ENCODE peak calls at places on chromosomes 13 and 19, in four cellular contexts. L, R, B and J are unnamed samples.

GRCh38 chr13:33116321-33117010 is 100.2 kb downstream of the KL start:
- DNase-seq in L (no peak), B (no peak), R (no peak), J (peak; percentile 40)

GRCh38 chr13:34104853-34105252 is 286.9 kb downstream of the RFC3 start:
- DNase-seq in B (no peak), L (no peak), R (no peak), J (no peak)

GRCh38 chr19:53994811-53995210 is 3.4 kb downstream of the CACNG6 start:
- DNase-seq in R (no peak), B (no peak), L (no peak), J (no peak)

GRCh38 chr19:38691938-38692457 is 44.5 kb downstream of the ACTN4 start:
- DNase-seq in L (no peak), R (no peak), B (peak; percentile 75), J (no peak)

GRCh38 chr13:30806784-30807183 is 71.4 kb downstream of the ALOX5AP start:
- DNase-seq in R (no peak), B (peak; percentile 13), L (no peak), J (no peak)

GRCh38 chr13:101626925-101627555 is 174.6 kb downstream of the ITGBL1 start:
- DNase-seq in B (no peak), L (no peak), R (peak; percentile 57), J (no peak)

GRCh38 chr13:63731896-63732295 is 2316.2 kb upstream of the PCDH20 start:
- DNase-seq in B (no peak), R (no peak), L (no peak), J (peak; percentile 15)

GRCh38 chr19:34573226-34573864 is 91.8 kb downstream of the WTIP start:
- DNase-seq in R (no peak), B (no peak), L (no peak), J (no peak)

GRCh38 chr13:100954430-100955361 is 280.1 kb upstream of the TMTC4 start:
- DNase-seq in B (no peak), R (no peak), L (no peak), J (no peak)

GRCh38 chr19:38262585-38263268 is 1.6 kb upstream of the SPINT2 start:
- DNase-seq in R (no peak), B (no peak), L (no peak), J (no peak)

GRCh38 chr13:41577437-41577836 is 120.1 kb downstream of the RGCC start:
- DNase-seq in L (no peak), B (no peak), R (no peak), J (no peak)

GRCh38 chr13:21606781-21607180 is 2.8 kb upstream of the MICU2 start:
- DNase-seq in L (no peak), R (no peak), B (no peak), J (no peak)

GRCh38 chr13:47036291-47037008 is 139.6 kb upstream of the HTR2A start:
- DNase-seq in B (no peak), L (no peak), R (peak; percentile 64), J (no peak)

GRCh38 chr19:48833977-48834376 is 2.3 kb downstream of the HSD17B14 start:
- DNase-seq in B (no peak), L (no peak), R (no peak), J (no peak)

GRCh38 chr13:75132800-75133695 is 348.9 kb downstream of the TBC1D4 start:
- DNase-seq in R (no peak), L (no peak), B (no peak), J (no peak)

GRCh38 chr19:18609717-18610051 is 3.0 kb upstream of the TMEM59L start:
- DNase-seq in L (no peak), B (no peak), R (no peak), J (no peak)

GRCh38 chr13:78700121-78700910 is 41.4 kb upstream of the OBI1 start:
- DNase-seq in B (no peak), L (no peak), R (no peak), J (no peak)

GRCh38 chr19:30480097-30480496 is 107.9 kb downstream of the ZNF536 start:
- DNase-seq in L (no peak), R (no peak), B (no peak), J (no peak)

GRCh38 chr13:26988059-26988769 is 183.4 kb downstream of the USP12 start:
- DNase-seq in R (no peak), B (peak; percentile 39), L (no peak), J (peak; percentile 47)

GRCh38 chr13:33637978-33638743 is 179.8 kb upstream of the RFC3 start:
- DNase-seq in B (no peak), L (no peak), R (no peak), J (no peak)

GRCh38 chr13:105048685-105049084 is 1486.8 kb downstream of the EFNB2 start:
- DNase-seq in L (no peak), B (no peak), R (peak; percentile 56), J (no peak)

GRCh38 chr19:18853755-18854427 is 22.1 kb downstream of the UPF1 start:
- DNase-seq in L (no peak), R (no peak), B (no peak), J (no peak)

GRCh38 chr13:40665754-40666057 is 735 bp downstream of the FOXO1 start:
- DNase-seq in B (no peak), L (peak; percentile 19), R (no peak), J (no peak)

GRCh38 chr19:4206818-4207484 is 22.4 kb upstream of the EBI3 start:
- DNase-seq in R (no peak), L (no peak), B (peak; percentile 82), J (no peak)

GRCh38 chr19:28351761-28352160 is 861.2 kb downstream of the UQCRFS1 start:
- DNase-seq in B (no peak), R (no peak), L (no peak), J (no peak)

GRCh38 chr19:1213391-1214286 is 8.1 kb downstream of the STK11 start:
- DNase-seq in R (peak; percentile 47), L (no peak), B (no peak), J (no peak)

GRCh38 chr13:106418556-106418955 is 116.9 kb downstream of the EFNB2 start:
- DNase-seq in B (no peak), L (no peak), R (no peak), J (no peak)

GRCh38 chr19:53586277-53586691 is 45.5 kb upstream of the DPRX start:
- DNase-seq in B (no peak), R (no peak), L (no peak), J (peak; percentile 84)

GRCh38 chr13:94217370-94217769 is 262.1 kb downstream of the DCT start:
- DNase-seq in L (no peak), B (no peak), R (no peak), J (no peak)

GRCh38 chr13:78326608-78327007 is 276.7 kb downstream of the POU4F1 start:
- DNase-seq in B (no peak), L (no peak), R (no peak), J (no peak)

GRCh38 chr19:14979498-14980255 is at the start of gene SLC1A6:
- DNase-seq in L (no peak), R (no peak), B (no peak), J (no peak)

GRCh38 chr13:98032168-98032567 is 78.7 kb downstream of the IPO5 start:
- DNase-seq in B (no peak), R (no peak), L (no peak), J (no peak)

GRCh38 chr13:98039261-98039660 is 85.8 kb downstream of the IPO5 start:
- DNase-seq in B (no peak), L (no peak), R (no peak), J (no peak)

GRCh38 chr13:98035373-98035772 is 81.9 kb downstream of the IPO5 start:
- DNase-seq in B (no peak), R (no peak), L (no peak), J (no peak)

GRCh38 chr13:98033277-98034247 is 80.1 kb downstream of the IPO5 start:
- DNase-seq in R (no peak), L (no peak), B (peak; percentile 51), J (peak; percentile 85)
- TF ChIP-seq POLR2AphosphoS2 in R (no peak), L (no peak), B (no peak), J (no peak)

DNA sequence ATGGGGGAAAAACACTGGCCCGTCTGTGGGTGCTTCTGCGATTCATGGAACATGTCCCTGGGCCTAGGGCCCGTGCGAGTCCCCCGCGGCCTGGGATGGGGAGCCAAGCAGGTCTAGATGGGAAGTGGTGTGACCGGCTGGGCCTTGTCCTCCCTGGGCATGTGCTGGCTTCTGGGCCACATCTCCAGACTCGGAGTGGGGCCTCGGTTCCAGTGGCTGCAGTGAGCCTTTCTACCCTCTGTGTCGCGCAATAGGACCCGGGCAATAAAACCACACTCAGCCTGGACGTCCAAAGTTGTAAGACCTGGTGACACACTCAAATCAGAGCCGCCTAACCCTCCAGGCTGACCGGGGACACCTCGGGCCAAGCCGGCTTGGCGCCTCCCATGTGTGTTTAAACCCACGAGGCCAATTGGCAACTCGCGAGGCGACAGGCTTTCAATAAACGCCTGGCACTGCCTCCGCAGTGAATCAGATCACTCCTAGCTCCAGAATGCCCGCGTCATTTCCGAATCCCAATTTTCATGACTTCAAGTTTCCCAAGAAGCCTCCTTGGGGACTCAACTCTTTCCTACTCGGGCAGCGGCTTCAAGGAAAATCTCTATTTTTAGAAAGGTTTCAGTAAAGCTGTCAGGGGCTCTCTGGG is 57.3 kb downstream of the KLF2 start:
- DNase-seq in R (no peak), B (no peak), L (no peak), J (no peak)
- TF ChIP-seq POLR2AphosphoS2 in R (no peak), B (no peak), L (no peak), J (no peak)

GRCh38 chr19:13095393-13095784 is 7.3 kb downstream of the LYL1 start:
- DNase-seq in R (no peak), L (no peak), B (no peak), J (no peak)
- TF ChIP-seq POLR2AphosphoS2 in R (no peak), L (no peak), B (no peak), J (no peak)

GRCh38 chr19:49851456-49852259 is 699 bp downstream of the PTOV1 start:
- DNase-seq in R (no peak), L (peak; percentile 86), B (no peak), J (no peak)
- TF ChIP-seq POLR2AphosphoS2 in R (no peak), L (no peak), B (no peak), J (no peak)